ENCODE peak calls at places on chromosomes 2 and 18, in four cellular contexts. Q is IMR-90, X is SK-N-SH, L is pancreas. U is an unnamed sample.
A peak's percentile ranks its signal among the peaks of the same experiment; 100 is the strongest.

GRCh38 chr2:20637147-20637546 is 13.8 kb downstream of the HS1BP3 start:
- DNase-seq in Q (no peak), X (no peak), L (no peak), U (no peak)

GRCh38 chr2:67626076-67626475 is 228.9 kb downstream of the ETAA1 start:
- DNase-seq in Q (no peak), X (no peak), L (no peak), U (no peak)

GRCh38 chr2:191656389-191656788 is 21.5 kb upstream of the NABP1 start:
- DNase-seq in Q (peak; percentile 86), X (no peak), L (no peak), U (no peak)

GRCh38 chr2:191051825-191052778 is 38.1 kb upstream of the STAT1 start:
- DNase-seq in Q (peak; percentile 74), X (peak; percentile 42), L (no peak), U (no peak)

GRCh38 chr18:26721876-26722581 is 143.5 kb downstream of the AQP4 start:
- DNase-seq in Q (no peak), X (no peak), L (no peak), U (no peak)

GRCh38 chr2:177164584-177165052 is 48.0 kb upstream of the HNRNPA3 start:
- DNase-seq in Q (peak; percentile 72), X (peak; percentile 78), L (peak; percentile 70), U (peak; percentile 70)

GRCh38 chr2:11419781-11420180 is 46.2 kb downstream of the E2F6 start:
- DNase-seq in Q (no peak), X (no peak), L (no peak), U (no peak)

GRCh38 chr2:41024806-41025205 is 572.9 kb upstream of the SLC8A1 start:
- DNase-seq in Q (no peak), X (peak; percentile 41), L (no peak), U (peak; percentile 68)

GRCh38 chr18:78939105-78939504 is 40.5 kb upstream of the SALL3 start:
- DNase-seq in Q (no peak), X (no peak), L (no peak), U (no peak)

GRCh38 chr2:190169221-190170072 is 106.9 kb upstream of the MSTN start:
- DNase-seq in Q (no peak), X (no peak), L (no peak), U (no peak)

GRCh38 chr2:62077239-62077638 is 118.7 kb upstream of the B3GNT2 start:
- DNase-seq in Q (no peak), X (no peak), L (no peak), U (no peak)

GRCh38 chr2:234564719-234565118 is 67.8 kb upstream of the ARL4C start:
- DNase-seq in Q (peak; percentile 80), X (peak; percentile 55), L (no peak), U (no peak)

GRCh38 chr2:468631-469310 is 180.9 kb upstream of the ALKAL2 start:
- DNase-seq in Q (no peak), X (peak; percentile 56), L (no peak), U (no peak)

GRCh38 chr18:23515911-23516546 is 12.7 kb downstream of the RMC1 start:
- DNase-seq in Q (peak; percentile 76), X (peak; percentile 81), L (peak; percentile 45), U (peak; percentile 65)

GRCh38 chr2:226673314-226673723 is 126.3 kb downstream of the IRS1 start:
- DNase-seq in Q (peak; percentile 94), X (no peak), L (no peak), U (peak; percentile 15)

GRCh38 chr2:177767768-177768167 is 304.8 kb downstream of the PDE11A start:
- DNase-seq in Q (no peak), X (no peak), L (no peak), U (no peak)

GRCh38 chr2:98936133-98936916 is at the start of gene CRACDL:
- DNase-seq in Q (no peak), X (peak; percentile 84), L (peak; percentile 59), U (no peak)

GRCh38 chr2:30663806-30664205 is 143.4 kb downstream of the CAPN13 start:
- DNase-seq in Q (no peak), X (no peak), L (no peak), U (no peak)

GRCh38 chr18:58567453-58568196 is 61.3 kb downstream of the ALPK2 start:
- DNase-seq in Q (peak; percentile 99), X (no peak), L (peak; percentile 26), U (no peak)

GRCh38 chr18:60534539-60534938 is 162.0 kb upstream of the MC4R start:
- DNase-seq in Q (peak; percentile 24), X (no peak), L (no peak), U (no peak)

GRCh38 chr2:7634370-7634769 is 717.2 kb downstream of the RNF144A start:
- DNase-seq in Q (no peak), X (no peak), L (no peak), U (no peak)

GRCh38 chr2:62654423-62654791 is 51.1 kb upstream of the EHBP1 start:
- DNase-seq in Q (no peak), X (no peak), L (no peak), U (no peak)

GRCh38 chr2:136215449-136215848 is 97.5 kb upstream of the CXCR4 start:
- DNase-seq in Q (no peak), X (no peak), L (no peak), U (no peak)

GRCh38 chr2:181394741-181395437 is 62.3 kb upstream of the ITGA4 start:
- DNase-seq in Q (no peak), X (no peak), L (no peak), U (no peak)

GRCh38 chr2:109463891-109464290 is 149.9 kb downstream of the SEPTIN10 start:
- DNase-seq in Q (no peak), X (no peak), L (no peak), U (no peak)

GRCh38 chr2:109468893-109469292 is 144.9 kb downstream of the SEPTIN10 start:
- DNase-seq in Q (no peak), X (no peak), L (no peak), U (no peak)

GRCh38 chr2:109467701-109468100 is 146.1 kb downstream of the SEPTIN10 start:
- DNase-seq in Q (no peak), X (peak; percentile 57), L (no peak), U (no peak)

GRCh38 chr2:109470121-109470921 is 143.4 kb downstream of the SEPTIN10 start:
- DNase-seq in Q (peak; percentile 53), X (no peak), L (no peak), U (no peak)

DNA sequence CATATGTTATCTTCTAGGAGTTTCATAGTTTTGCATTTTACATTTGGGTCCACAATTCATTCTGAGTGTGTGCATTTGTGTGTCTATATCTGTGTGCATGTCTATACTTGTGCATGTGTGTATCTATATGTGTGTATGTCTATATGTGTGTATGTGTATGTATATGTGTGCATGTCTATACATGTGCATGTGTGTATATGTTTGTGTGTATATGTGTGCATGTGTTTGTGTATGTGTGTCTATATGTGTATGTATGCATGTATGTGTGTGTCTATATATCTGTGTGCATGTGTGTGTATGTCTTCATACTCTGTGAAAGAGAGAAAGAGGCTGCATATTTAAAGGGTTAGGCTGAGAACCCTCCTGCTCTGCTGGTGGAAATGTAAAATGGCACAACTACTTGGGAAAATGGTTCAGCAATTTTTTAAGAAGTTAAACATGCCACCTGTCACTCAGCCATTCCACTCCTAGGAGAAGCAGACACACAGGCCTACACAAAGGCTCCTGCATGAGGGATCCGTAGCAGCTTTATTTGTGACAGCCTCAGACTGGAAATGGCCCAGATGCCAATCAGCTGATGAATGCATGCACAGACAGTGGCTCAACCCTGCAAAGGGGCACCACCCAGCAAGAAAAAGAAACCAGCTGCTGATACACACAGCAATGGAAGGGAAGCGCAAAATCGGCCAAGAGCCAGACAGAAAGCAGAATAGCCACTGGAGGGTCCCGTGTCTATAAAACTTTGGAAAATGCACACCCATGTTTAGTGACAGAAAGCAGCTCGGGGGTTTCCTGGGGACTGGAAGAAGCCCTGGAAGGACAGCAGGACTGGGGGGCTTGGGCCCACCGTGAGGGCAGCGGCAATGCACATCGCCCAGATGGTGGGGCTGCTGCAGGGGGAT is 146.8 kb downstream of the SEPTIN10 start:
- DNase-seq in Q (peak; percentile 62), X (no peak), L (no peak), U (no peak)
- TF ChIP-seq CTCF in Q (no peak), X (no peak), L (no peak), U (no peak)

GRCh38 chr2:204261776-204262175 is 283.5 kb upstream of the PARD3B start:
- DNase-seq in Q (no peak), X (no peak), L (no peak), U (no peak)
- H3K4me1 ChIP-seq in Q (peaks cover 3% of the 10 kb centered on the region), X (no peaks in the 10 kb centered on the region), L (no peaks in the 10 kb centered on the region), U (peaks cover 13% of the 10 kb centered on the region)

GRCh38 chr2:15884790-15885189 is 55.6 kb upstream of the MYCN start:
- DNase-seq in Q (no peak), X (no peak), L (no peak), U (no peak)

GRCh38 chr2:15881120-15881433 is 59.3 kb upstream of the MYCN start:
- DNase-seq in Q (no peak), X (no peak), L (no peak), U (no peak)

GRCh38 chr2:15882761-15883497 is 57.4 kb upstream of the MYCN start:
- DNase-seq in Q (no peak), X (no peak), L (no peak), U (no peak)

GRCh38 chr2:15883684-15884083 is 56.7 kb upstream of the MYCN start:
- DNase-seq in Q (no peak), X (no peak), L (no peak), U (no peak)

DNA sequence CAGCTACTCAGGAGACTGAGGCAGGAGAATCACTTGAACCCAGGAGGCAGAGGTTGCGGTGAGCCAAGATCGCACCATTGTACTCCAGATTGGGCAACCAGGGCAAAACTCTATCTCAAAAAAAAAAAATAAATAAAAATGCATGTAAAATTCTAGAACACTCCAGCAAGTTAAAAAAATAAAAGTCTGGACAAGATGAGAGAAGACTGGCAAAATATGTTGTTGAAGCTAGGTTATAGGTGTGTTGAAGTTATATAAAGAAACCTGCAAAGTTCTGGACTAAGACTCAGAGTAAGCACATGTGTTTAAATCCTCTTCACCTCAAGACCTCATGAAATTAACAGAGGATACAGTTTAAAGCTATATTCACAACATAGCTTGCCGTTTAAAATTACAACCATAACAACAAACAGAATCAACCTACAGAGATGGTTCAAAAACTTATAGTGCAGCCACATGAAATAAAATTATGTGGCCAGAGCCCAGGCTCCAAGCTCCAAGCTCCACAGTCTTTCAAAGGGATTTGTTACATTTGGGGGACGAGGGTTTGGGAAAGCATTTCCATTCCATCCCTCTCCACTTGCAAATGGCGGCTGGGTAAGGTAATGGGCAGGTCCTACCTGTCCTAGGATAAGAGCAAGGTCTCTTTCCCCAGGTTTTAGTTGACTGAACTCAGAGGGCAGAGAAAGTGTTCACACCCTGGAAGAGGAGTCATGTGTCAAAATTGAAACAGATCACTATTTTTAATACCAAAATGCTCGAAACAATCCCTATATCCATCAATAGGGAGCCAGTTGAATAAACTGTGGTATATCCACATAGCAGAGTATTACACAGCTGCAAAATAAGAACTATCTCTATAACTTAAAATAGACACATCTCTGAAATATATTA is 59.9 kb upstream of the MYCN start:
- DNase-seq in Q (no peak), X (no peak), L (no peak), U (no peak)
- H3K36me3 ChIP-seq in Q (no peaks in the 10 kb centered on the region), X (no peaks in the 10 kb centered on the region), L (no peaks in the 10 kb centered on the region), U (no peaks in the 10 kb centered on the region)

GRCh38 chr2:48902521-48902920 is 147.0 kb upstream of the LHCGR start:
- DNase-seq in Q (no peak), X (no peak), L (no peak), U (no peak)

GRCh38 chr2:48901015-48901343 is 145.5 kb upstream of the LHCGR start:
- DNase-seq in Q (no peak), X (no peak), L (no peak), U (no peak)

GRCh38 chr2:48900321-48901014 is 144.9 kb upstream of the LHCGR start:
- DNase-seq in Q (no peak), X (peak; percentile 64), L (no peak), U (peak; percentile 11)

DNA sequence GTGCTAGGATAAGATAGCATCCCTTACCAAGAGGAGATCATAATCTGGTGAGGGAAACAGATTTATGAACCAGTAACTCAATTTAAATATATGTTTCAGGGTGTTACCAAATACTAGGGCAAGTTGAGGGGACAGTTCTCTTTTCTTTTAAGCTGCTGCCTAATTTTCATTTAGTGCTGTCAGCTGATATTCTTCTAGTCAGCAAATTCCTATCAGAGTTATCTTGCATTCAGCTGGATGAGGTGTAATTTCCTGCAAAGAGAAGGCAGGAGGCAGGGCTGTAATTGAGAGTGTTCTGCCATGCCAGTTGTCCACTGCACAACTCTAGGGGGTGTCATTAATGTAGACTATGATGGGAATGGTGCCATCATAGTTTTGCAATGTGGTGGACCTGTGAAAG is 141.3 kb upstream of the LHCGR start:
- DNase-seq in Q (no peak), X (no peak), L (no peak), U (no peak)
- TF ChIP-seq CTCF in Q (no peak), X (no peak), L (no peak), U (no peak)

U was measured in BE2C.